ENCODE peak calls at places on chromosomes 16 and 17, in seven cellular contexts. V is activated CD4-positive, alpha-beta memory T cell treated with anti-CD3 and anti-CD28 coated beads, Interleukin-2, amount 10 ng/mL, durations not matched to agents 7 days and 5 days; X is GM03348; T is NCI-H1694 treated with DMSO at 0.1 percent for 48 hours; J is left cardiac atrium; H is activated CD4-positive, CD25-positive, alpha-beta regulatory T cell; M is cardiac fibroblast. C is an unnamed sample.
A peak's percentile ranks its signal among the peaks of the same experiment; 100 is the strongest.

GRCh38 chr16:2702871-2703745 is 16.9 kb downstream of the PRSS27 start:
- DNase-seq in V (no peak), X (no peak), T (no peak), J (peak; percentile 51), H (no peak), M (no peak), C (no peak)

GRCh38 chr17:77723909-77724875 is 234.3 kb upstream of the TNRC6C start:
- DNase-seq in V (no peak), X (no peak), T (no peak), J (no peak), H (no peak), M (no peak), C (no peak)

GRCh38 chr17:50954641-50955121 is 88.5 kb upstream of the TOB1 start:
- DNase-seq in V (no peak), X (no peak), T (no peak), J (no peak), H (no peak), M (no peak), C (no peak)

GRCh38 chr17:38869647-38870258 is at the start of gene LASP1:
- DNase-seq in V (peak; percentile 91), X (peak; percentile 96), T (peak; percentile 79), J (peak; percentile 90), H (peak; percentile 62), M (peak; percentile 86), C (peak; percentile 93)

GRCh38 chr17:82489117-82489516 is 30.4 kb upstream of the FOXK2 start:
- DNase-seq in V (no peak), X (peak; percentile 82), T (no peak), J (peak; percentile 70), H (no peak), M (peak; percentile 46), C (no peak)

GRCh38 chr17:19502517-19502916 is 31.1 kb upstream of the SLC47A1 start:
- DNase-seq in V (peak; percentile 65), X (no peak), T (no peak), J (no peak), H (no peak), M (no peak), C (no peak)

GRCh38 chr17:45224671-45225050 is 3.0 kb downstream of the FMNL1 start:
- DNase-seq in V (no peak), X (no peak), T (no peak), J (no peak), H (no peak), M (no peak), C (no peak)

GRCh38 chr17:65472602-65473001 is 88.8 kb downstream of the AXIN2 start:
- DNase-seq in V (no peak), X (peak; percentile 88), T (no peak), J (peak; percentile 60), H (no peak), M (peak; percentile 76), C (no peak)

GRCh38 chr16:19696961-19697360 is 21.1 kb downstream of the KNOP1 start:
- DNase-seq in V (no peak), X (no peak), T (peak; percentile 33), J (no peak), H (no peak), M (no peak), C (no peak)

GRCh38 chr17:46810837-46811236 is 7.7 kb downstream of the WNT3 start:
- DNase-seq in V (no peak), X (no peak), T (no peak), J (no peak), H (no peak), M (no peak), C (no peak)

GRCh38 chr16:81237942-81238295 is 570 bp upstream of the BCO1 start:
- DNase-seq in V (no peak), X (no peak), T (no peak), J (no peak), H (no peak), M (no peak), C (no peak)

GRCh38 chr17:44794699-44795413 is 35.2 kb downstream of the GJC1 start:
- DNase-seq in V (no peak), X (peak; percentile 59), T (no peak), J (no peak), H (no peak), M (peak; percentile 97), C (no peak)

GRCh38 chr17:81854974-81855774 is 5.2 kb downstream of the P4HB start:
- DNase-seq in V (no peak), X (no peak), T (no peak), J (peak; percentile 28), H (no peak), M (peak; percentile 53), C (no peak)

GRCh38 chr16:47143677-47144558 is at the start of gene NETO2:
- DNase-seq in V (peak; percentile 74), X (peak; percentile 84), T (peak; percentile 46), J (peak; percentile 51), H (peak; percentile 25), M (peak; percentile 60), C (peak; percentile 69)

GRCh38 chr16:88487920-88488842 is 35.1 kb downstream of the ZFPM1 start:
- DNase-seq in V (no peak), X (no peak), T (no peak), J (no peak), H (no peak), M (no peak), C (no peak)

GRCh38 chr16:75606507-75606906 is 16.6 kb downstream of the ADAT1 start:
- DNase-seq in V (no peak), X (no peak), T (no peak), J (no peak), H (no peak), M (no peak), C (no peak)

GRCh38 chr17:42917236-42917603 is 16.6 kb downstream of the G6PC1 start:
- DNase-seq in V (no peak), X (no peak), T (no peak), J (no peak), H (no peak), M (no peak), C (no peak)

GRCh38 chr17:58630883-58631522 is 60.8 kb downstream of the TEX14 start:
- DNase-seq in V (peak; percentile 61), X (no peak), T (peak; percentile 5), J (no peak), H (peak; percentile 22), M (no peak), C (peak; percentile 83)

GRCh38 chr17:29588561-29589411 is 662 bp downstream of the GIT1 start:
- DNase-seq in V (peak; percentile 53), X (peak; percentile 62), T (no peak), J (no peak), H (no peak), M (peak; percentile 38), C (no peak)

GRCh38 chr16:9977333-9977897 is 204.8 kb downstream of the GRIN2A start:
- DNase-seq in V (no peak), X (no peak), T (no peak), J (no peak), H (no peak), M (no peak), C (no peak)

GRCh38 chr16:65071371-65072311 is 50.2 kb downstream of the CDH11 start:
- DNase-seq in V (no peak), X (peak; percentile 31), T (no peak), J (peak; percentile 55), H (no peak), M (peak; percentile 74), C (no peak)

GRCh38 chr17:61981323-61981722 is 53.5 kb upstream of the INTS2 start:
- DNase-seq in V (no peak), X (no peak), T (no peak), J (no peak), H (no peak), M (peak; percentile 9), C (no peak)

GRCh38 chr17:80908206-80908605 is 83.4 kb upstream of the CHMP6 start:
- DNase-seq in V (no peak), X (no peak), T (no peak), J (no peak), H (no peak), M (no peak), C (no peak)

GRCh38 chr17:75848523-75849303 is 4.5 kb upstream of the UNC13D start:
- DNase-seq in V (peak; percentile 83), X (peak; percentile 54), T (peak; percentile 52), J (peak; percentile 82), H (peak; percentile 72), M (peak; percentile 65), C (no peak)

GRCh38 chr17:247767-248166 is 66.3 kb upstream of the DOC2B start:
- DNase-seq in V (no peak), X (no peak), T (no peak), J (peak; percentile 24), H (no peak), M (no peak), C (no peak)

GRCh38 chr17:83098241-83099085 is 19.1 kb downstream of the METRNL start:
- DNase-seq in V (no peak), X (no peak), T (no peak), J (no peak), H (no peak), M (no peak), C (no peak)

GRCh38 chr16:24062270-24062817 is 193.8 kb upstream of the CACNG3 start:
- DNase-seq in V (no peak), X (no peak), T (no peak), J (no peak), H (no peak), M (no peak), C (no peak)

GRCh38 chr17:34366529-34367107 is 3.6 kb upstream of the CCL1 start:
- DNase-seq in V (no peak), X (no peak), T (no peak), J (no peak), H (no peak), M (no peak), C (no peak)

GRCh38 chr17:5282639-5283217 is 644 bp downstream of the RABEP1 start:
- DNase-seq in V (no peak), X (no peak), T (peak; percentile 4), J (peak; percentile 28), H (no peak), M (peak; percentile 31), C (no peak)

GRCh38 chr16:24918641-24919040 is 72.9 kb downstream of the SLC5A11 start:
- DNase-seq in V (no peak), X (no peak), T (no peak), J (no peak), H (no peak), M (no peak), C (no peak)

GRCh38 chr16:11133344-11133921 is 122.6 kb downstream of the SOCS1 start:
- DNase-seq in V (no peak), X (peak; percentile 94), T (no peak), J (peak; percentile 85), H (no peak), M (peak; percentile 97), C (no peak)